ENCODE peak calls at places on chromosomes 11 and 22, in ten cellular contexts. L is iris pigment epithelial cell; U is effector CD4-positive, alpha-beta T cell; A is CD4-positive, alpha-beta memory T cell; O is NCI-H1105 treated with DMSO at 0.1 percent for 48 hours; Y is cardiac fibroblast; D is foreskin fibroblast; R is fibroblast of lung; J is MV-4-11; C is T follicular helper cell. B is an unnamed sample.

GRCh38 chr11:14237333-14237988 is 121.5 kb downstream of the RRAS2 start:
- DNase-seq in D (no peak), R (no peak), A (no peak), O (no peak), Y (no peak), C (no peak), J (peak), L (no peak), U (no peak), B (no peak)

GRCh38 chr22:41906822-41907221 is 8.1 kb downstream of the SHISA8 start:
- DNase-seq in Y (no peak), L (no peak), J (no peak), D (no peak), C (no peak), R (no peak), O (no peak), U (no peak), A (no peak), B (no peak)

GRCh38 chr11:26621147-26621546 is 49.1 kb upstream of the MUC15 start:
- DNase-seq in J (no peak), D (peak), L (peak), C (no peak), R (peak), Y (peak), A (no peak), O (no peak), U (no peak), B (no peak)

GRCh38 chr11:93049740-93050139 is 80.3 kb downstream of the MTNR1B start:
- DNase-seq in A (no peak), Y (no peak), J (no peak), D (no peak), O (no peak), R (no peak), C (no peak), L (no peak), U (no peak), B (no peak)

GRCh38 chr22:17629646-17630045 is 1.1 kb upstream of the ATP6V1E1 start:
- DNase-seq in D (no peak), O (no peak), A (no peak), C (no peak), J (peak), Y (no peak), L (no peak), R (no peak), U (no peak), B (no peak)

GRCh38 chr11:98455500-98456186 is 565.1 kb upstream of the CNTN5 start:
- DNase-seq in Y (no peak), A (no peak), D (no peak), O (no peak), U (no peak), J (no peak), C (no peak), L (no peak), R (no peak), B (no peak)

GRCh38 chr11:9787981-9788521 is 124.2 kb downstream of the SWAP70 start:
- DNase-seq in L (peak), C (no peak), Y (peak), J (peak), A (no peak), R (peak), O (no peak), D (peak), U (no peak), B (no peak)

GRCh38 chr11:121651267-121651625 is 198.5 kb upstream of the SORL1-AS1 start:
- DNase-seq in A (no peak), R (no peak), J (no peak), C (no peak), O (no peak), U (no peak), L (no peak), Y (no peak), D (no peak), B (no peak)

GRCh38 chr22:41364955-41365354 is 16.8 kb upstream of the TEF start:
- DNase-seq in A (no peak), C (no peak), J (no peak), D (no peak), U (no peak), Y (no peak), L (no peak), R (no peak), O (no peak), B (no peak)

GRCh38 chr22:23269441-23270211 is 89.3 kb downstream of the BCR start:
- DNase-seq in R (no peak), U (no peak), O (peak), D (no peak), Y (no peak), J (no peak), A (no peak), C (no peak), L (no peak), B (no peak)

GRCh38 chr11:26974068-26974790 is 19.7 kb upstream of the FIBIN start:
- DNase-seq in U (no peak), O (no peak), A (no peak), D (peak), J (no peak), L (peak), C (no peak), Y (peak), R (peak), B (no peak)

GRCh38 chr11:45180888-45181594 is 34.6 kb downstream of the PRDM11 start:
- DNase-seq in L (peak), O (peak), D (peak), Y (peak), C (no peak), U (no peak), J (peak), A (no peak), R (peak), B (peak)

GRCh38 chr22:44726439-44726838 is 24.4 kb downstream of the PRR5 start:
- DNase-seq in J (no peak), D (no peak), L (no peak), A (no peak), Y (no peak), R (no peak), C (no peak), U (no peak), O (no peak), B (no peak)